ENCODE peak calls at places on chromosomes 5 and 9, in eight cellular contexts. One of them, this sample, is unnamed. For H3K4me1 and H3K36me3, the result is how much of the 10 kb centered on the place peaks cover.

GRCh38 chr5:77696120-77696519 is 57.6 kb upstream of the OTP start:
- DNase-seq in adrenal gland: no peak
- DNase-seq in HepG2: no peak
- DNase-seq in CD8-positive, alpha-beta T cell: no peak
- DNase-seq in tibial nerve: no peak
- DNase-seq in lower lobe of right lung: no peak
- DNase-seq in neuronal stem cell: no peak
- DNase-seq in right atrium auricular region: no peak
- DNase-seq in this sample: no peak

GRCh38 chr5:66174338-66174737 is 30.2 kb downstream of the SREK1 start:
- DNase-seq in neuronal stem cell: no peak
- DNase-seq in right atrium auricular region: no peak
- DNase-seq in lower lobe of right lung: no peak
- DNase-seq in adrenal gland: no peak
- DNase-seq in HepG2: peak
- DNase-seq in tibial nerve: no peak
- DNase-seq in CD8-positive, alpha-beta T cell: no peak
- DNase-seq in this sample: no peak

GRCh38 chr5:51380603-51381207 is 2.5 kb upstream of the ISL1 start:
- DNase-seq in CD8-positive, alpha-beta T cell: no peak
- DNase-seq in neuronal stem cell: peak
- DNase-seq in right atrium auricular region: no peak
- DNase-seq in adrenal gland: no peak
- DNase-seq in tibial nerve: no peak
- DNase-seq in lower lobe of right lung: no peak
- DNase-seq in HepG2: peak
- DNase-seq in this sample: no peak

GRCh38 chr5:32283061-32283460 is 29.7 kb downstream of the MTMR12 start:
- DNase-seq in right atrium auricular region: no peak
- DNase-seq in neuronal stem cell: no peak
- DNase-seq in lower lobe of right lung: no peak
- DNase-seq in tibial nerve: no peak
- DNase-seq in HepG2: no peak
- DNase-seq in adrenal gland: no peak
- DNase-seq in CD8-positive, alpha-beta T cell: no peak
- DNase-seq in this sample: no peak

GRCh38 chr9:95175523-95175922 is 142.0 kb downstream of the FANCC start:
- DNase-seq in tibial nerve: no peak
- DNase-seq in neuronal stem cell: no peak
- DNase-seq in lower lobe of right lung: no peak
- DNase-seq in right atrium auricular region: no peak
- DNase-seq in adrenal gland: no peak
- DNase-seq in HepG2: no peak
- DNase-seq in CD8-positive, alpha-beta T cell: no peak
- DNase-seq in this sample: no peak

GRCh38 chr9:82021198-82021597 is 32.6 kb downstream of the SPATA31D1 start:
- DNase-seq in adrenal gland: peak
- DNase-seq in HepG2: peak
- DNase-seq in CD8-positive, alpha-beta T cell: no peak
- DNase-seq in tibial nerve: no peak
- DNase-seq in lower lobe of right lung: no peak
- DNase-seq in neuronal stem cell: no peak
- DNase-seq in right atrium auricular region: no peak
- DNase-seq in this sample: no peak

GRCh38 chr5:74296685-74297084 is 343.8 kb downstream of the ENC1 start:
- DNase-seq in HepG2: no peak
- DNase-seq in adrenal gland: no peak
- DNase-seq in CD8-positive, alpha-beta T cell: no peak
- DNase-seq in lower lobe of right lung: no peak
- DNase-seq in right atrium auricular region: no peak
- DNase-seq in tibial nerve: no peak
- DNase-seq in neuronal stem cell: no peak
- DNase-seq in this sample: no peak

GRCh38 chr5:1405121-1405520 is 40.1 kb downstream of the SLC6A3 start:
- DNase-seq in tibial nerve: no peak
- DNase-seq in neuronal stem cell: no peak
- DNase-seq in HepG2: no peak
- DNase-seq in adrenal gland: no peak
- DNase-seq in right atrium auricular region: no peak
- DNase-seq in CD8-positive, alpha-beta T cell: no peak
- DNase-seq in lower lobe of right lung: peak
- DNase-seq in this sample: no peak

GRCh38 chr9:6955251-6955921 is 197.6 kb downstream of the KDM4C start:
- DNase-seq in lower lobe of right lung: no peak
- DNase-seq in CD8-positive, alpha-beta T cell: no peak
- DNase-seq in right atrium auricular region: no peak
- DNase-seq in neuronal stem cell: peak
- DNase-seq in adrenal gland: peak
- DNase-seq in tibial nerve: no peak
- DNase-seq in HepG2: peak
- DNase-seq in this sample: no peak

GRCh38 chr9:125522328-125522725 is 184.7 kb downstream of the MAPKAP1 start:
- DNase-seq in right atrium auricular region: no peak
- DNase-seq in CD8-positive, alpha-beta T cell: no peak
- DNase-seq in tibial nerve: no peak
- DNase-seq in HepG2: no peak
- DNase-seq in lower lobe of right lung: peak
- DNase-seq in adrenal gland: peak
- DNase-seq in neuronal stem cell: no peak
- DNase-seq in this sample: no peak

GRCh38 chr9:125523681-125524080 is 183.3 kb downstream of the MAPKAP1 start:
- DNase-seq in HepG2: no peak
- DNase-seq in tibial nerve: no peak
- DNase-seq in adrenal gland: no peak
- DNase-seq in right atrium auricular region: no peak
- DNase-seq in CD8-positive, alpha-beta T cell: no peak
- DNase-seq in neuronal stem cell: no peak
- DNase-seq in lower lobe of right lung: no peak
- DNase-seq in this sample: no peak

GRCh38 chr9:125521462-125522327 is 185.3 kb downstream of the MAPKAP1 start:
- DNase-seq in right atrium auricular region: no peak
- DNase-seq in adrenal gland: no peak
- DNase-seq in HepG2: peak
- DNase-seq in lower lobe of right lung: no peak
- DNase-seq in neuronal stem cell: no peak
- DNase-seq in tibial nerve: no peak
- DNase-seq in CD8-positive, alpha-beta T cell: peak
- DNase-seq in this sample: no peak

GRCh38 chr9:125525846-125526619 is 181.0 kb downstream of the MAPKAP1 start:
- DNase-seq in lower lobe of right lung: no peak
- DNase-seq in right atrium auricular region: no peak
- DNase-seq in adrenal gland: no peak
- DNase-seq in neuronal stem cell: no peak
- DNase-seq in CD8-positive, alpha-beta T cell: no peak
- DNase-seq in tibial nerve: no peak
- DNase-seq in HepG2: no peak
- DNase-seq in this sample: no peak

DNA sequence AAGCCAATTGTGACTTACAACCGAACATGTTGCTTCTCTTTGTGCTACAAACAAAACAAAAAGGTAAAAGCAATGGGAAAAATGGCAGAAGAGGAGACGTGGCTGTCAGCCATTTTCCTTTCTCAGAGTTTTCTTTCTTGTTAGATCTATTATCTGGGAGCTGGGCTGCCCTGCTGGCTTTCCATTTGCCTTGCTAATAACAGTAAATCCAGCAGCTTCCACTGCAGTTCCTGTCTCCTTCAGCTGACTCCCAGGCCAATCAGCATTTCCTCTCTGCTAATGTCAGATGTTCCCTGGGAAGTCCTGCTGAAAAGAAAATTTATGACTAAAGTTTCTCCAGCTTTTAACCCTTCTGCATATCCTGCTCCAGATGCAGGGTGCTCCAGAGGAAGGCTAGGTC is 182.5 kb downstream of the MAPKAP1 start:
- DNase-seq in tibial nerve: no peak
- DNase-seq in HepG2: no peak
- DNase-seq in lower lobe of right lung: no peak
- DNase-seq in adrenal gland: no peak
- DNase-seq in neuronal stem cell: no peak
- DNase-seq in CD8-positive, alpha-beta T cell: no peak
- DNase-seq in right atrium auricular region: no peak
- DNase-seq in this sample: no peak
- H3K4me1 ChIP-seq in tibial nerve: under half
- H3K4me1 ChIP-seq in HepG2: under half
- H3K4me1 ChIP-seq in lower lobe of right lung: under half
- H3K4me1 ChIP-seq in adrenal gland: under half
- H3K4me1 ChIP-seq in neuronal stem cell: under half
- H3K4me1 ChIP-seq in CD8-positive, alpha-beta T cell: under half
- H3K4me1 ChIP-seq in right atrium auricular region: under half
- H3K4me1 ChIP-seq in this sample: under half

GRCh38 chr9:89616411-89616810 is 11.6 kb downstream of the GADD45G start:
- DNase-seq in neuronal stem cell: no peak
- DNase-seq in CD8-positive, alpha-beta T cell: no peak
- DNase-seq in adrenal gland: no peak
- DNase-seq in right atrium auricular region: no peak
- DNase-seq in lower lobe of right lung: no peak
- DNase-seq in tibial nerve: no peak
- DNase-seq in HepG2: no peak
- DNase-seq in this sample: no peak

GRCh38 chr9:89615661-89616060 is 10.8 kb downstream of the GADD45G start:
- DNase-seq in lower lobe of right lung: no peak
- DNase-seq in right atrium auricular region: no peak
- DNase-seq in CD8-positive, alpha-beta T cell: no peak
- DNase-seq in adrenal gland: no peak
- DNase-seq in HepG2: no peak
- DNase-seq in tibial nerve: no peak
- DNase-seq in neuronal stem cell: no peak
- DNase-seq in this sample: no peak

GRCh38 chr9:89619739-89620138 is 14.9 kb downstream of the GADD45G start:
- DNase-seq in HepG2: no peak
- DNase-seq in adrenal gland: no peak
- DNase-seq in neuronal stem cell: no peak
- DNase-seq in right atrium auricular region: no peak
- DNase-seq in tibial nerve: no peak
- DNase-seq in CD8-positive, alpha-beta T cell: no peak
- DNase-seq in lower lobe of right lung: no peak
- DNase-seq in this sample: no peak

GRCh38 chr9:89619019-89619418 is 14.2 kb downstream of the GADD45G start:
- DNase-seq in right atrium auricular region: no peak
- DNase-seq in adrenal gland: no peak
- DNase-seq in lower lobe of right lung: no peak
- DNase-seq in HepG2: no peak
- DNase-seq in tibial nerve: no peak
- DNase-seq in neuronal stem cell: no peak
- DNase-seq in CD8-positive, alpha-beta T cell: no peak
- DNase-seq in this sample: no peak

DNA sequence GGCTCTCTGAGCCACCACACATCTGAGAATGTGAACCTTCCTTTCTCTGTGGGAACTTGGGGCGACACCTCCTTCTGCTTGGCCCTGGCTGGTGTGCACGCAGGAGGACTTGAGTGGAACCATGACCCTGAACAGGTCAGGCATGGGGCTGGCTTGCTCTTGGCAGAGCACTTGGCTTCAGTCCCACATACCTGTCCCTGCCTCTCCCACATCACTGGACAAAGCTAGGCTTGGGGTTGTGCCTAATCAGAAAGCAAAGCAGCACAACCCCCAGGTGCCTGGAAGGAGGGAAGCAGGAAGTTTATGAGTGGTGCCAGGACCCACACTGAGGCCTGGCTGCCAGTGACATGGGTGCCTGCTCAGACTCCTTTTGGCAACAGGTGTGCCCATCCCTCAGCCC is 13.2 kb downstream of the GADD45G start:
- DNase-seq in tibial nerve: no peak
- DNase-seq in neuronal stem cell: no peak
- DNase-seq in adrenal gland: no peak
- DNase-seq in lower lobe of right lung: peak
- DNase-seq in HepG2: no peak
- DNase-seq in CD8-positive, alpha-beta T cell: no peak
- DNase-seq in right atrium auricular region: no peak
- DNase-seq in this sample: no peak
- H3K4me3 ChIP-seq in tibial nerve: no peak
- H3K4me3 ChIP-seq in neuronal stem cell: no peak
- H3K4me3 ChIP-seq in adrenal gland: no peak
- H3K4me3 ChIP-seq in lower lobe of right lung: no peak
- H3K4me3 ChIP-seq in HepG2: no peak
- H3K4me3 ChIP-seq in CD8-positive, alpha-beta T cell: no peak
- H3K4me3 ChIP-seq in right atrium auricular region: no peak
- H3K4me3 ChIP-seq in this sample: no peak

GRCh38 chr9:104844710-104845109 is 80.8 kb downstream of the NIPSNAP3B start:
- DNase-seq in neuronal stem cell: no peak
- DNase-seq in CD8-positive, alpha-beta T cell: no peak
- DNase-seq in tibial nerve: no peak
- DNase-seq in lower lobe of right lung: no peak
- DNase-seq in adrenal gland: no peak
- DNase-seq in right atrium auricular region: no peak
- DNase-seq in HepG2: no peak
- DNase-seq in this sample: no peak

GRCh38 chr9:104838958-104839357 is 75.0 kb downstream of the NIPSNAP3B start:
- DNase-seq in HepG2: no peak
- DNase-seq in neuronal stem cell: no peak
- DNase-seq in tibial nerve: no peak
- DNase-seq in adrenal gland: no peak
- DNase-seq in right atrium auricular region: no peak
- DNase-seq in lower lobe of right lung: no peak
- DNase-seq in CD8-positive, alpha-beta T cell: no peak
- DNase-seq in this sample: no peak

GRCh38 chr9:104843644-104844226 is 79.8 kb downstream of the NIPSNAP3B start:
- DNase-seq in neuronal stem cell: no peak
- DNase-seq in CD8-positive, alpha-beta T cell: no peak
- DNase-seq in lower lobe of right lung: no peak
- DNase-seq in right atrium auricular region: no peak
- DNase-seq in tibial nerve: no peak
- DNase-seq in adrenal gland: no peak
- DNase-seq in HepG2: no peak
- DNase-seq in this sample: no peak

GRCh38 chr9:104841601-104842106 is 77.7 kb downstream of the NIPSNAP3B start:
- DNase-seq in adrenal gland: no peak
- DNase-seq in HepG2: no peak
- DNase-seq in neuronal stem cell: no peak
- DNase-seq in CD8-positive, alpha-beta T cell: no peak
- DNase-seq in lower lobe of right lung: no peak
- DNase-seq in tibial nerve: no peak
- DNase-seq in right atrium auricular region: no peak
- DNase-seq in this sample: no peak

GRCh38 chr9:104842698-104843097 is 78.8 kb downstream of the NIPSNAP3B start:
- DNase-seq in tibial nerve: no peak
- DNase-seq in adrenal gland: no peak
- DNase-seq in right atrium auricular region: no peak
- DNase-seq in HepG2: no peak
- DNase-seq in CD8-positive, alpha-beta T cell: no peak
- DNase-seq in lower lobe of right lung: no peak
- DNase-seq in neuronal stem cell: no peak
- DNase-seq in this sample: no peak
- H3K36me3 ChIP-seq in tibial nerve: under half
- H3K36me3 ChIP-seq in adrenal gland: under half
- H3K36me3 ChIP-seq in right atrium auricular region: half or more
- H3K36me3 ChIP-seq in HepG2: under half
- H3K36me3 ChIP-seq in CD8-positive, alpha-beta T cell: under half
- H3K36me3 ChIP-seq in lower lobe of right lung: half or more
- H3K36me3 ChIP-seq in neuronal stem cell: half or more
- H3K36me3 ChIP-seq in this sample: under half

DNA sequence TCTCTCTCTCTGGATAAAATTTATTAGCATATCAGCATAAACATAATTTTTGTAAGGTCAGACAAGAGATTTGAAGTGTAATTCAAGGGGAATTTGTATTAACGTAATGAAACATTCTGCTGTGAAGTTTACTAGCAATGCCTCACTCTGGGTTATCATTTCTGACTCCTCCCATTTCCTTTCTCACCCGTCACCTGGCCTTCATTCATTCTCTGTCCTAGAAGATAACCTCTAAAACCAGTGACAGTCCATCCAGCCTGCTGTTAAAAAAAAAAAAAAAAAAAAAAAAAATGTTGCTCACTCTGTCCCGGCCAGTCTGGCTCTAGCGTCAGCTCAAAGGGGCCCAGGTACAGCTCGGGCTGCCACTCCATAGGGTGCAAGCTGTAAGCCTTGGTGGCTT is 27.2 kb downstream of the GRAMD2B start:
- DNase-seq in neuronal stem cell: no peak
- DNase-seq in HepG2: no peak
- DNase-seq in lower lobe of right lung: no peak
- DNase-seq in adrenal gland: no peak
- DNase-seq in right atrium auricular region: no peak
- DNase-seq in CD8-positive, alpha-beta T cell: peak
- DNase-seq in tibial nerve: no peak
- DNase-seq in this sample: no peak
- H3K4me1 ChIP-seq in neuronal stem cell: under half
- H3K4me1 ChIP-seq in HepG2: under half
- H3K4me1 ChIP-seq in lower lobe of right lung: under half
- H3K4me1 ChIP-seq in adrenal gland: under half
- H3K4me1 ChIP-seq in right atrium auricular region: under half
- H3K4me1 ChIP-seq in CD8-positive, alpha-beta T cell: under half
- H3K4me1 ChIP-seq in tibial nerve: half or more
- H3K4me1 ChIP-seq in this sample: under half